ENCODE peak calls at places on chromosomes 4 and X, in nine cellular contexts. O, E, S, F, Y, M, W, T and H are unnamed samples.
A peak's percentile ranks its signal among the peaks of the same experiment; 100 is the strongest.

GRCh38 chr4:89781321-89781720 is 55.6 kb downstream of the SNCA start:
- DNase-seq in F (no peak), T (no peak), W (no peak), M (no peak), S (no peak), O (no peak), Y (no peak), E (no peak), H (no peak)

GRCh38 chr4:112933790-112934189 is 115.7 kb upstream of the ANK2 start:
- DNase-seq in S (no peak), Y (no peak), W (no peak), M (no peak), E (no peak), F (no peak), T (no peak), O (no peak), H (no peak)

GRCh38 chr4:102623622-102624021 is 122.5 kb downstream of the NFKB1 start:
- DNase-seq in E (no peak), Y (no peak), T (peak; percentile 21), S (no peak), M (no peak), O (no peak), F (no peak), W (peak; percentile 61), H (no peak)

GRCh38 chrX:45126158-45126557 is 74.5 kb downstream of the DIPK2B start:
- DNase-seq in Y (no peak), W (no peak), O (no peak), F (no peak), T (no peak), S (no peak), M (no peak), E (no peak), H (no peak)

GRCh38 chr4:127632420-127633403 is at the start of gene INTU:
- DNase-seq in T (peak; percentile 99), S (peak; percentile 95), Y (peak; percentile 98), E (peak; percentile 92), F (peak; percentile 92), W (peak; percentile 96), M (no peak), O (peak; percentile 95), H (peak; percentile 92)

GRCh38 chrX:7996414-7996813 is 69.2 kb upstream of the PNPLA4 start:
- DNase-seq in F (no peak), Y (no peak), O (peak; percentile 19), S (no peak), T (peak; percentile 47), M (no peak), E (peak; percentile 28), W (peak; percentile 8), H (no peak)

GRCh38 chrX:68868316-68868715 is 39.5 kb downstream of the EFNB1 start:
- DNase-seq in Y (no peak), O (no peak), F (no peak), T (no peak), E (no peak), S (no peak), M (no peak), W (peak; percentile 34), H (no peak)

GRCh38 chrX:24264383-24264782 is 49.5 kb downstream of the SUPT20HL2 start:
- DNase-seq in Y (no peak), F (no peak), O (no peak), E (no peak), M (no peak), S (no peak), T (peak; percentile 12), W (no peak), H (no peak)

GRCh38 chr4:185426960-185427688 is 1.4 kb upstream of the UFSP2 start:
- DNase-seq in Y (no peak), F (no peak), E (no peak), O (no peak), T (no peak), M (no peak), S (no peak), W (no peak), H (no peak)

GRCh38 chr4:118175506-118175905 is 141.2 kb downstream of the NDST3 start:
- DNase-seq in S (no peak), Y (no peak), O (no peak), E (no peak), T (no peak), W (no peak), M (no peak), F (no peak), H (no peak)

GRCh38 chr4:118177121-118177520 is 142.8 kb downstream of the NDST3 start:
- DNase-seq in Y (no peak), M (no peak), O (no peak), E (no peak), F (no peak), T (peak; percentile 50), S (no peak), W (no peak), H (no peak)

GRCh38 chr4:118180776-118181175 is 146.5 kb downstream of the NDST3 start:
- DNase-seq in W (no peak), E (no peak), S (no peak), T (peak; percentile 47), O (no peak), M (no peak), F (no peak), Y (no peak), H (no peak)
- H3K36me3 ChIP-seq in W (no peaks in the 10 kb centered on the region), E (no peaks in the 10 kb centered on the region), S (no peaks in the 10 kb centered on the region), T (no peaks in the 10 kb centered on the region), O (no peaks in the 10 kb centered on the region), M (no peaks in the 10 kb centered on the region), F (no peaks in the 10 kb centered on the region), Y (no peaks in the 10 kb centered on the region), H (no peaks in the 10 kb centered on the region)

DNA sequence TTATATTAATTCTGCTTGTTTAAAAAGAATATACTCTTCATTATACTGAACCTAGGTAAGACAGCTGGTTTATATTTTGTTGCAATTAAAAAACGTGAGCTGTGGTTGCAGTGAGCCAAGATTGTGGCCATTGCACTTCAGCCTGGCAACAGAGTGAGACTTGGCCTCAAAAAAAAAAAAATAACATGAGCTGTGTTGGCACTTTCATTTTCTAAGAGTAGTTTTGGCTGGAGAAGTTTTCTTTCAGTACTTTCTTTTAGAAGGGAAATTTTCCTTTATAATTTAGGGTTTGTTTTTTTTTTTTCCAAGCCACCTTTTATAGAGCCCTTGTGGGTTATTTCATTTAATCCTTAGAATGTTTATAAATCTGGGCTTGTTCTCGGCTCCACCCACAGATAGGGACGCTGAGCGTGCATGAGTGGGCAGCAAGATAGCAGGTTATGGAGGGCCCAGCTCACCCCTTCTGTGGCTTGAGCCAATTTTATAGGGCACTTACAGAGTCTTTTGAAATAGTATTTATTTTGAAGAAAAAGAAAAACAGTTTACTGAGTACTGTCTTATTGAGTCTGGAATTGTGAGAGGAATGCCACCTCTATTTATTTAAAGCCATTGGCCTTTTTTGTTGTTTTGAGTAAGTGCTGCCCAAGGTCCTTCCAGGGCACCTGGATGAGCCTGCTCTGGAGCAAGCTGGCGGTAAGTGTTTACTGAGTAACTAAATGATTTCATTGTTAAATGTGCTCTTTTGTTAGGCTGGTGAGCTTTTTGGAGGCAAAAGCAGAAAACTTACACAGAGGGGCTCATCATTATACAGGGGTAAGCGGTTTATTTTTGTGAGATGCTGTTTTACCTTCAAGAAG is 60.9 kb downstream of the HTT start:
- DNase-seq in S (no peak), W (no peak), Y (no peak), M (no peak), O (no peak), F (no peak), E (no peak), T (peak; percentile 12), H (no peak)
- H3K36me3 ChIP-seq in S (peaks cover 37% of the 10 kb centered on the region), W (peaks cover 46% of the 10 kb centered on the region), Y (peaks cover 94% of the 10 kb centered on the region), M (peaks cover 47% of the 10 kb centered on the region), O (peaks cover 14% of the 10 kb centered on the region), F (peaks cover 99% of the 10 kb centered on the region), E (peaks cover 100% of the 10 kb centered on the region), T (peaks cover 45% of the 10 kb centered on the region), H (no peaks in the 10 kb centered on the region)

DNA sequence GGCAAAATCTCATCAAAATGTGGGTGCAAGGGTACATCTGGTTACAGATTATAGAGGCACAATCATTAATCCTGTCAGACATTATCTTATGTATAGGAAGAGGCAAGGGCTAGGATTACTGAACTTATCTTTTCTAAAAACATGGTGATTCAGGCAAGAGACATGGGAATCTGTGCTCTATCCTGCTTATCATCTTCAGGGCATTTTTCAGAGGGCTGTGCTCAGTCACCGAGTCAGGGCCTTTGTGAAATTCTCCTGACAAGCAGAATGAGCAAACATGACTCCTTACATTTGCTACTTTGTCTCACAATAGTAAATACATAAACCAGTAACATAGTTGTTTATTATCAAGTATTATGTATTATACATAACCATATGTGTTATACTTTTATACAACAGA is 84.2 kb upstream of the KCTD8 start:
- DNase-seq in W (no peak), M (no peak), S (no peak), T (no peak), O (no peak), F (no peak), E (no peak), Y (no peak), H (no peak)
- H3K36me3 ChIP-seq in W (no peaks in the 10 kb centered on the region), M (no peaks in the 10 kb centered on the region), S (no peaks in the 10 kb centered on the region), T (no peaks in the 10 kb centered on the region), O (no peaks in the 10 kb centered on the region), F (no peaks in the 10 kb centered on the region), E (no peaks in the 10 kb centered on the region), Y (no peaks in the 10 kb centered on the region), H (no peaks in the 10 kb centered on the region)

GRCh38 chr4:51868449-51868847 is 25.5 kb downstream of the DCUN1D4 start:
- DNase-seq in E (no peak), F (no peak), O (no peak), T (no peak), S (no peak), Y (no peak), W (no peak), M (no peak), H (no peak)
- H3K36me3 ChIP-seq in E (peaks cover 74% of the 10 kb centered on the region), F (peaks cover 64% of the 10 kb centered on the region), O (no peaks in the 10 kb centered on the region), T (peaks cover 32% of the 10 kb centered on the region), S (peaks cover 32% of the 10 kb centered on the region), Y (peaks cover 79% of the 10 kb centered on the region), W (peaks cover 34% of the 10 kb centered on the region), M (peaks cover 30% of the 10 kb centered on the region), H (no peaks in the 10 kb centered on the region)

GRCh38 chr4:106329027-106329618 is 12.8 kb downstream of the AIMP1 start:
- DNase-seq in M (no peak), O (no peak), F (no peak), Y (no peak), W (no peak), T (peak; percentile 65), E (no peak), S (no peak), H (no peak)
- H3K36me3 ChIP-seq in M (peaks cover 44% of the 10 kb centered on the region), O (no peaks in the 10 kb centered on the region), F (peaks cover 97% of the 10 kb centered on the region), Y (peaks cover 93% of the 10 kb centered on the region), W (peaks cover 32% of the 10 kb centered on the region), T (peaks cover 61% of the 10 kb centered on the region), E (peaks cover 93% of the 10 kb centered on the region), S (peaks cover 5% of the 10 kb centered on the region), H (no peaks in the 10 kb centered on the region)

GRCh38 chr4:77062856-77063255 is 12.9 kb downstream of the CCNI start:
- DNase-seq in W (no peak), F (no peak), O (no peak), Y (no peak), M (no peak), S (no peak), E (no peak), T (no peak), H (no peak)

GRCh38 chr4:77065382-77065781 is 10.4 kb downstream of the CCNI start:
- DNase-seq in O (no peak), Y (no peak), E (no peak), M (no peak), T (peak; percentile 48), S (no peak), F (no peak), W (peak; percentile 67), H (no peak)
- H3K36me3 ChIP-seq in O (no peaks in the 10 kb centered on the region), Y (peaks cover 53% of the 10 kb centered on the region), E (peaks cover 67% of the 10 kb centered on the region), M (peaks cover 27% of the 10 kb centered on the region), T (peaks cover 36% of the 10 kb centered on the region), S (peaks cover 13% of the 10 kb centered on the region), F (peaks cover 59% of the 10 kb centered on the region), W (peaks cover 21% of the 10 kb centered on the region), H (no peaks in the 10 kb centered on the region)